ENCODE peak calls at places on chromosomes 6 and 20, in six cellular contexts. D is SK-N-SH, A is HCT116, P is GM23248, I is PC-3, S is DND-41. B is an unnamed sample. For H3K79me2 and H3K27me3, the result is how much of the 10 kb centered on the place peaks cover.

GRCh38 chr6:38507173-38507572 is 132.6 kb downstream of the BTBD9 start:
- DNase-seq in D (no peak), A (no peak), P (no peak), I (no peak), S (no peak), B (no peak)

GRCh38 chr20:25470045-25470444 is 62.6 kb downstream of the GINS1 start:
- DNase-seq in D (peak), A (peak), P (peak), I (peak), S (peak), B (peak)

GRCh38 chr6:5626727-5627426 is 365.6 kb downstream of the FARS2 start:
- DNase-seq in D (no peak), A (no peak), P (no peak), I (no peak), S (no peak), B (peak)

GRCh38 chr20:40390654-40391053 is 298.4 kb downstream of the MAFB start:
- DNase-seq in D (no peak), A (no peak), P (peak), I (no peak), S (no peak), B (no peak)

GRCh38 chr6:110814488-110815259 is 595 bp downstream of the CDK19 start:
- DNase-seq in D (peak), A (no peak), P (peak), I (peak), S (peak), B (peak)

GRCh38 chr6:6508603-6509002 is 79.9 kb upstream of the LY86 start:
- DNase-seq in D (no peak), A (no peak), P (no peak), I (no peak), S (no peak), B (no peak)

GRCh38 chr6:128857806-128858205 is 25.1 kb upstream of the LAMA2 start:
- DNase-seq in D (no peak), A (no peak), P (no peak), I (no peak), S (no peak), B (no peak)

GRCh38 chr20:29741894-29742698 is 1515.4 kb upstream of the DEFB115 start:
- DNase-seq in D (peak), A (no peak), P (no peak), I (no peak), S (no peak), B (no peak)

GRCh38 chr6:21953831-21954801 is 342.7 kb downstream of the PRL start:
- DNase-seq in D (peak), A (no peak), P (peak), I (peak), S (peak), B (no peak)

GRCh38 chr6:38100380-38100779 is 280.9 kb downstream of the ZFAND3 start:
- DNase-seq in D (no peak), A (no peak), P (no peak), I (no peak), S (no peak), B (no peak)

GRCh38 chr20:47629907-47630306 is 128.2 kb downstream of the NCOA3 start:
- DNase-seq in D (peak), A (no peak), P (no peak), I (no peak), S (no peak), B (no peak)

GRCh38 chr6:17417817-17418216 is 24.4 kb downstream of the CAP2 start:
- DNase-seq in D (peak), A (no peak), P (peak), I (peak), S (no peak), B (no peak)

GRCh38 chr6:89731924-89732568 is 87.5 kb downstream of the MDN1 start:
- DNase-seq in D (no peak), A (no peak), P (no peak), I (no peak), S (no peak), B (no peak)

GRCh38 chr6:166937716-166938115 is 18.6 kb downstream of the RNASET2 start:
- DNase-seq in D (no peak), A (no peak), P (no peak), I (no peak), S (no peak), B (no peak)

GRCh38 chr6:166938150-166938549 is 18.2 kb downstream of the RNASET2 start:
- DNase-seq in D (no peak), A (no peak), P (no peak), I (no peak), S (no peak), B (no peak)

GRCh38 chr6:166939894-166940293 is 16.5 kb downstream of the RNASET2 start:
- DNase-seq in D (no peak), A (no peak), P (no peak), I (no peak), S (no peak), B (no peak)

GRCh38 chr6:166939276-166939816 is 17.0 kb downstream of the RNASET2 start:
- DNase-seq in D (no peak), A (no peak), P (no peak), I (no peak), S (no peak), B (no peak)

GRCh38 chr6:166938704-166939103 is 17.6 kb downstream of the RNASET2 start:
- DNase-seq in D (no peak), A (no peak), P (no peak), I (no peak), S (no peak), B (no peak)
- H3K79me2 ChIP-seq in D (under half), A (under half), P (under half), I (under half), S (under half), B (under half)

GRCh38 chr20:17732907-17733521 is 33.2 kb downstream of the BANF2 start:
- DNase-seq in D (no peak), A (no peak), P (no peak), I (no peak), S (no peak), B (no peak)

GRCh38 chr20:17734374-17734773 is 34.6 kb downstream of the BANF2 start:
- DNase-seq in D (no peak), A (no peak), P (no peak), I (no peak), S (no peak), B (no peak)

GRCh38 chr20:17735959-17736621 is 36.3 kb downstream of the BANF2 start:
- DNase-seq in D (no peak), A (no peak), P (peak), I (no peak), S (no peak), B (no peak)

GRCh38 chr20:17733781-17734304 is 34.1 kb downstream of the BANF2 start:
- DNase-seq in D (no peak), A (no peak), P (no peak), I (no peak), S (no peak), B (no peak)

GRCh38 chr20:17735206-17735804 is 35.5 kb downstream of the BANF2 start:
- DNase-seq in D (no peak), A (no peak), P (no peak), I (peak), S (no peak), B (no peak)
- H3K27me3 ChIP-seq in D (under half), A (under half), P (under half), I (under half), S (under half), B (under half)

GRCh38 chr6:138987643-138988468 is at the start of gene REPS1:
- DNase-seq in D (peak), A (peak), P (peak), I (peak), S (peak), B (peak)

GRCh38 chr6:138986578-138986977 is 1.5 kb downstream of the REPS1 start:
- DNase-seq in D (no peak), A (no peak), P (peak), I (peak), S (no peak), B (no peak)

GRCh38 chr6:138988469-138988834 is 399 bp upstream of the REPS1 start:
- DNase-seq in D (no peak), A (no peak), P (no peak), I (no peak), S (no peak), B (no peak)

GRCh38 chr6:138989098-138989983 is 1.3 kb upstream of the REPS1 start:
- DNase-seq in D (no peak), A (no peak), P (no peak), I (no peak), S (no peak), B (no peak)

DNA sequence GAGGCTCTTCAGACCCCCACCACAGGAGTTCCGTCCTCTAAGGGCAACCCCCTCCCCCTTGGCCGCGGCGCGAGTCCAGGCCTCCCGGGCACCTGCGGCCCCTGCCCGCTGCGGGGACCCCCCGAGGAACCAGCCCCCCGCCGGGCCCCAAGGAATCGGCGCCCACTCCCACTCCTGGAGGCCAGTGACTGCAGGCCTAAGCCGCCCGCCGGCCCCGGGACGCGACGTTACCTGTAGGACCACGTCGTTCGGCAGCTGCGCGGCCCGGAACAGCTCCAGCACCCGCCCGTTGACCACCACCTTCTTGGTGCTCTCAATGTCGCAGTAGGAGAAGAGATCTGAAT is 782 bp downstream of the REPS1 start:
- DNase-seq in D (no peak), A (no peak), P (no peak), I (no peak), S (peak), B (no peak)
- H3K9ac ChIP-seq in D (peak), A (peak), P (peak), I (peak), S (peak), B (peak)

DNA sequence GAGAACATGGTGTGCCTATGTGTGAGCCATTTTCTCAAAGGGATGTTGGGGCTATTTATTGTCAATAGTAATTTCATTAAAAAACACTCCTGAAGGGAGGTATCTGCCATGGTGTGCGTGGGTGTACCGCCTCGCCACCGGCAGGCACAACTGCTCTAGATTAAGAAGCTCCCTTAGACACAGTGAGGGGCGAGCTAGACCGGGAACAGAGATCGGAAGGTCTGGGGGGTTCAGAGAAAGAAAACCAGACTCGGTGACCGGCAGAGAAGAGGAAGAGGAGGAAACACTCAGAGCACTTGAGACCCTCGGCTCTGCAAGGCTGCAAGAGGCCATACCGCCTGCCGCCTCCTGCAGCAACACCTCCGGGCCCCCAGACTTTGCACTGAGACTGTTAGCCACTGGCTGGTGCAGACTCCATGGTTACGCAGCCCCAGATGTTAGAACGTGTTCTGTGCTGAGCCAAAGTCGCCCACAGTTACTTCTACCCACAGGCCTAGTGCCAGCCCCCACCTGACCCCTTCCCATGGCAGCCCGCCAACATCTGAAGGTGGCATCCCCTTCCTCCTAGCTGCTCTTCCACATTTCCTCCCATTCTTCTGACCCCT is 18.1 kb downstream of the PXDC1 start:
- DNase-seq in D (no peak), A (no peak), P (no peak), I (no peak), S (no peak), B (no peak)
- H3K79me2 ChIP-seq in D (half or more), A (under half), P (half or more), I (half or more), S (under half), B (under half)

DNA sequence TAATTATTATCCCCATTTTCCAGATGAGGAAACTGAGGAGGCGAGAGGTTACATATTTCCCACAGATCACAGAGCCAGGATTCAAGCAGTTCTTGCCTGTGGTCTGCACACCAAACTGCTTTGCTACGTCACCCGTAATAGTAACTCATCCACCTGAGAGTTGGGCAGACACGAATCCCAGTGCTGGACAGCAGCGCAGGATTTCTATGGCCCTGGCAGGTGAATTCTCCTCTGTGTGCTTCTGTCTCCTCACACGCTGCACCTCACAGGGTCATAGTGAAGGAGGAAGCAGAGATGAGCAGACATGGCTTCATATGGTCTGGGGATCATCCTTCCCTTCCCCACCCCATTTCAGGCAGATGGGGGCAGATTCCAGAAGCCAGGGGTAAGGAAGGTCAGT is 127.0 kb upstream of the LRFN2 start:
- DNase-seq in D (no peak), A (no peak), P (no peak), I (no peak), S (no peak), B (no peak)
- H3K27me3 ChIP-seq in D (under half), A (under half), P (under half), I (under half), S (under half), B (under half)

GRCh38 chr6:138540468-138540867 is 41.2 kb upstream of the NHSL1 start:
- DNase-seq in D (no peak), A (no peak), P (peak), I (no peak), S (no peak), B (no peak)
- H3K9ac ChIP-seq in D (no peak), A (no peak), P (peak), I (no peak), S (no peak), B (no peak)

DNA sequence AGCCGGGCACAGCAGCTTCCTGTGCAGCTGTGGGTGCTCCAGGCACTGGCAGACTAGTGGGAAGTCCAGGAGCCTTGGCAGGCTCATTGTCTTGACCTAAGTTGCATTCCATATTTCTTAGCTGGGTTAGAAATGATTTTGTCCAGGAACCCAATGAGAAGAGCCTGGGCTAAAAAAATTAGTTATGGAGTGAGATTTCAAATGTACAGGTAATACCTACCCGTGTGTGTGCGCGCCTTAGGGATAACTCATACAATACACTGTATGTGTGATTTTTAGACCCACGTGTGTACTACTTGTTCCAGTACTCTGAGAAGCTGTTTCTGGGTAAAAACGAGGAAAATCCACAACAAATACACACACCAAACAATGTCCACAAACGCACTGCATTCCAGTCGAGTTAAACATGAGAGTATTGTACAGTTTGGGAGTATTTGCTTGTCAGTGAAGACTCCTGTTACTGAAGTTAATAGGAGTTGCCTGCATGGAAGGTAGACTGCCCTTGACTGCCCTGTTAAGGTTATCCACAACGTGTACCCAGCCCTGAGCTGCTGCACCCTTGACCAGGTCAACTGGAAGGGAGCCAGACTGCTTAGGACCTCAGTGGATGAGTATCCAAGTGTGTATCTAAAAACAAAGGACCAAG is 1.4 kb downstream of the PAQR8 start:
- DNase-seq in D (peak), A (no peak), P (peak), I (no peak), S (no peak), B (no peak)
- H3K79me2 ChIP-seq in D (under half), A (under half), P (under half), I (under half), S (half or more), B (under half)

GRCh38 chr6:1625352-1625773 is 15.6 kb downstream of the FOXC1 start:
- DNase-seq in D (no peak), A (no peak), P (no peak), I (no peak), S (no peak), B (no peak)

GRCh38 chr6:1624848-1625341 is 15.2 kb downstream of the FOXC1 start:
- DNase-seq in D (no peak), A (no peak), P (peak), I (no peak), S (no peak), B (no peak)

GRCh38 chr6:1623769-1624070 is 14.0 kb downstream of the FOXC1 start:
- DNase-seq in D (no peak), A (no peak), P (no peak), I (no peak), S (no peak), B (no peak)

GRCh38 chr6:1622851-1623768 is 13.4 kb downstream of the FOXC1 start:
- DNase-seq in D (no peak), A (no peak), P (no peak), I (no peak), S (no peak), B (no peak)

GRCh38 chr6:1624071-1624847 is 14.5 kb downstream of the FOXC1 start:
- DNase-seq in D (no peak), A (no peak), P (no peak), I (no peak), S (no peak), B (no peak)
- H3K27me3 ChIP-seq in D (under half), A (under half), P (under half), I (under half), S (under half), B (under half)

DNA sequence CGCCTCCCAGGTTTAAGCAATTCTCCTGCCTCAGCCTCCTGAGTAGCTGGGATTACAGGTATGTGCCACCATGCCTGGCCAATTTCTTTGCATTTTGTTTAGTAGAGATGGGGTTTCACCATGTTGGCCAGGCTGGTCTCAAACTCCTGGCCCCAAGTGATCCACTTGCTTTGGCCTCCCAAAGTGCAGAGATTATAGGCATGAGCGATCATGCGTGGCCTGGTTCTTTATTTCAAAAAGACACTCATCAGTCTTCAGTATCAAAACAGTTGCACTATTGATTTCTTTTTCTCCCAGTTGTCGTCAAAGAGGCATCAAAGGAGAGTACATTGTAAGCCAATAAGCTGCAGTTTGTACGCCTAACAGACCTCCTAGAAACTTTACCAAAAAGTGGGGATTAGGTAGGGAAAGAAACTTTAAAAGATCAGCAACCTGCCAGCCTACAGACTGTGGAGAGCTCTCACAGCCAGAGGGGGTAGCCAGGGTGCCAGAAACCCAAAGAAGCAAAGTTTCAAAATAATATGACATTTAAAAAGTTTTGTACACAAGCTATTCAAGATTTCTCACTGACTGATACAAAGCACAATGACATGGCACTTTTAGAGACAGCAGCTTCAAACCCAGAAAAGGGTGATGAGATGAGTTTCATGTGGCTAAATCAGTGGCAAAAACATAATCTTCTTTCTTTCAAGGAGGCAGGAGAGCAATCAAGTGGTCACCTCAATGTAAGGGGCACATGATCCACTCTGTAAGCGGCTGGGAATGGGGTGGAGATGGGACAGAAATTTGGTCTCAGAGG is 83.0 kb upstream of the RALY start:
- DNase-seq in D (no peak), A (no peak), P (no peak), I (no peak), S (no peak), B (no peak)
- H3K9ac ChIP-seq in D (no peak), A (no peak), P (no peak), I (no peak), S (no peak), B (no peak)

GRCh38 chr20:35657271-35657670 is 7.4 kb downstream of the CPNE1 start:
- DNase-seq in D (no peak), A (no peak), P (no peak), I (no peak), S (no peak), B (no peak)
- H3K79me2 ChIP-seq in D (half or more), A (half or more), P (half or more), I (half or more), S (half or more), B (half or more)